ENCODE peak calls at places on chromosome 9, in five cellular contexts. One of them, this sample, is unnamed.

GRCh38 chr9:115524467-115525059 is 406.6 kb upstream of the TNC start:
- DNase-seq in neural crest cell: peak
- DNase-seq in HFFc6: peak
- DNase-seq in pancreas: no peak
- DNase-seq in PC-3: peak
- DNase-seq in this sample: no peak

GRCh38 chr9:18142964-18143363 is 331.0 kb upstream of the ADAMTSL1 start:
- DNase-seq in neural crest cell: no peak
- DNase-seq in HFFc6: no peak
- DNase-seq in pancreas: no peak
- DNase-seq in PC-3: peak
- DNase-seq in this sample: no peak

GRCh38 chr9:15606667-15607472 is 54.0 kb downstream of the CCDC171 start:
- DNase-seq in neural crest cell: peak
- DNase-seq in HFFc6: peak
- DNase-seq in pancreas: no peak
- DNase-seq in PC-3: peak
- DNase-seq in this sample: no peak

GRCh38 chr9:90900130-90900529 is 98.5 kb downstream of the SYK start:
- DNase-seq in neural crest cell: no peak
- DNase-seq in HFFc6: peak
- DNase-seq in pancreas: no peak
- DNase-seq in PC-3: no peak
- DNase-seq in this sample: no peak

GRCh38 chr9:93958121-93958874 is 3.1 kb upstream of the BARX1 start:
- DNase-seq in neural crest cell: no peak
- DNase-seq in HFFc6: no peak
- DNase-seq in pancreas: no peak
- DNase-seq in PC-3: no peak
- DNase-seq in this sample: no peak

GRCh38 chr9:35734096-35734495 is 1.6 kb downstream of the CREB3 start:
- DNase-seq in neural crest cell: no peak
- DNase-seq in HFFc6: peak
- DNase-seq in pancreas: no peak
- DNase-seq in PC-3: no peak
- DNase-seq in this sample: no peak

GRCh38 chr9:136307215-136307750 is 3.4 kb upstream of the CCDC187 start:
- DNase-seq in neural crest cell: no peak
- DNase-seq in HFFc6: no peak
- DNase-seq in pancreas: no peak
- DNase-seq in PC-3: no peak
- DNase-seq in this sample: no peak

GRCh38 chr9:114224247-114224610 is 68.9 kb downstream of the COL27A1 start:
- DNase-seq in neural crest cell: no peak
- DNase-seq in HFFc6: peak
- DNase-seq in pancreas: no peak
- DNase-seq in PC-3: peak
- DNase-seq in this sample: no peak

GRCh38 chr9:70031141-70031545 is 12.5 kb upstream of the MAMDC2 start:
- DNase-seq in neural crest cell: no peak
- DNase-seq in HFFc6: peak
- DNase-seq in pancreas: no peak
- DNase-seq in PC-3: peak
- DNase-seq in this sample: no peak

GRCh38 chr9:91896513-91897121 is 53.4 kb downstream of the ROR2 start:
- DNase-seq in neural crest cell: no peak
- DNase-seq in HFFc6: no peak
- DNase-seq in pancreas: peak
- DNase-seq in PC-3: no peak
- DNase-seq in this sample: no peak

GRCh38 chr9:115972362-115972761 is 181.2 kb upstream of the PAPPA start:
- DNase-seq in neural crest cell: no peak
- DNase-seq in HFFc6: no peak
- DNase-seq in pancreas: no peak
- DNase-seq in PC-3: peak
- DNase-seq in this sample: no peak

GRCh38 chr9:107784235-107784958 is 294.8 kb upstream of the KLF4 start:
- DNase-seq in neural crest cell: no peak
- DNase-seq in HFFc6: peak
- DNase-seq in pancreas: no peak
- DNase-seq in PC-3: no peak
- DNase-seq in this sample: no peak

GRCh38 chr9:125772740-125773139 is 25.6 kb downstream of the PBX3 start:
- DNase-seq in neural crest cell: no peak
- DNase-seq in HFFc6: no peak
- DNase-seq in pancreas: no peak
- DNase-seq in PC-3: no peak
- DNase-seq in this sample: no peak

GRCh38 chr9:87375397-87376073 is 122.1 kb upstream of the DAPK1 start:
- DNase-seq in neural crest cell: no peak
- DNase-seq in HFFc6: peak
- DNase-seq in pancreas: no peak
- DNase-seq in PC-3: no peak
- DNase-seq in this sample: no peak

GRCh38 chr9:137671721-137672120 is 52.9 kb downstream of the EHMT1 start:
- DNase-seq in neural crest cell: no peak
- DNase-seq in HFFc6: no peak
- DNase-seq in pancreas: no peak
- DNase-seq in PC-3: no peak
- DNase-seq in this sample: no peak

GRCh38 chr9:130763585-130764200 is 70.1 kb downstream of the EXOSC2 start:
- DNase-seq in neural crest cell: no peak
- DNase-seq in HFFc6: no peak
- DNase-seq in pancreas: no peak
- DNase-seq in PC-3: no peak
- DNase-seq in this sample: peak

GRCh38 chr9:123763910-123764588 is 165.9 kb downstream of the DENND1A start:
- DNase-seq in neural crest cell: no peak
- DNase-seq in HFFc6: peak
- DNase-seq in pancreas: no peak
- DNase-seq in PC-3: no peak
- DNase-seq in this sample: no peak

GRCh38 chr9:78821126-78821822 is 524.3 kb downstream of the PSAT1 start:
- DNase-seq in neural crest cell: no peak
- DNase-seq in HFFc6: peak
- DNase-seq in pancreas: no peak
- DNase-seq in PC-3: peak
- DNase-seq in this sample: no peak

GRCh38 chr9:136902259-136902821 is 16.0 kb downstream of the TRAF2 start:
- DNase-seq in neural crest cell: no peak
- DNase-seq in HFFc6: no peak
- DNase-seq in pancreas: peak
- DNase-seq in PC-3: peak
- DNase-seq in this sample: no peak

GRCh38 chr9:94287877-94288513 is 28.9 kb downstream of the ZNF169 start:
- DNase-seq in neural crest cell: no peak
- DNase-seq in HFFc6: no peak
- DNase-seq in pancreas: no peak
- DNase-seq in PC-3: no peak
- DNase-seq in this sample: no peak

GRCh38 chr9:97387504-97387886 is 24.4 kb upstream of the TDRD7 start:
- DNase-seq in neural crest cell: no peak
- DNase-seq in HFFc6: no peak
- DNase-seq in pancreas: no peak
- DNase-seq in PC-3: no peak
- DNase-seq in this sample: no peak

GRCh38 chr9:21513431-21513830 is 31.3 kb upstream of the IFNE start:
- DNase-seq in neural crest cell: no peak
- DNase-seq in HFFc6: no peak
- DNase-seq in pancreas: no peak
- DNase-seq in PC-3: no peak
- DNase-seq in this sample: no peak

GRCh38 chr9:12351293-12351852 is 341.8 kb upstream of the TYRP1 start:
- DNase-seq in neural crest cell: no peak
- DNase-seq in HFFc6: no peak
- DNase-seq in pancreas: no peak
- DNase-seq in PC-3: no peak
- DNase-seq in this sample: no peak

GRCh38 chr9:97856857-97857602 is 4.0 kb downstream of the FOXE1 start:
- DNase-seq in neural crest cell: no peak
- DNase-seq in HFFc6: no peak
- DNase-seq in pancreas: no peak
- DNase-seq in PC-3: no peak
- DNase-seq in this sample: peak

GRCh38 chr9:26460624-26461023 is 432.0 kb downstream of the CAAP1 start:
- DNase-seq in neural crest cell: no peak
- DNase-seq in HFFc6: no peak
- DNase-seq in pancreas: no peak
- DNase-seq in PC-3: no peak
- DNase-seq in this sample: no peak

GRCh38 chr9:26462751-26463150 is 429.9 kb downstream of the CAAP1 start:
- DNase-seq in neural crest cell: no peak
- DNase-seq in HFFc6: no peak
- DNase-seq in pancreas: no peak
- DNase-seq in PC-3: no peak
- DNase-seq in this sample: no peak

GRCh38 chr9:26459959-26460358 is 432.6 kb downstream of the CAAP1 start:
- DNase-seq in neural crest cell: no peak
- DNase-seq in HFFc6: no peak
- DNase-seq in pancreas: no peak
- DNase-seq in PC-3: no peak
- DNase-seq in this sample: no peak

GRCh38 chr9:26462213-26462612 is 430.4 kb downstream of the CAAP1 start:
- DNase-seq in neural crest cell: no peak
- DNase-seq in HFFc6: no peak
- DNase-seq in pancreas: no peak
- DNase-seq in PC-3: peak
- DNase-seq in this sample: no peak

DNA sequence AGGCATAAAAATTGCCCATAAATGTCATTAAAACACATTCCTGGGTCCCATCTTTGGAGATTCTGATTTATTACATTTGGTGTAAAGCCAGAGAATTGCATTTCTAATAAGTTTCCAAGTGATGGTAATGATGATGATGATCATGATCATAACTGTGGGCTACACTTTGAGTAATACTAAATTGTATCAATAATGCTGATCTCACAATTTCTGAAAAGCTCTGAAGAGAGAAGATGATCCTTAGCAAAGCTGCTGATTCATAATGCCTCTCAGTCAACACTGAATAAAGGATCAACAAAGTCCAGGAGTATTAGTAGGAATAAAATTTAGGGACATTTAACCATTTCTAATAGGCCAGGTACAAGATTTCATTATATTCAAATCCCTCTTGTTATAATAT is 434.5 kb downstream of the CAAP1 start:
- DNase-seq in neural crest cell: no peak
- DNase-seq in HFFc6: no peak
- DNase-seq in pancreas: no peak
- DNase-seq in PC-3: no peak
- DNase-seq in this sample: no peak
- TF ChIP-seq CTCF in neural crest cell: no peak
- TF ChIP-seq CTCF in HFFc6: no peak
- TF ChIP-seq CTCF in pancreas: no peak
- TF ChIP-seq CTCF in PC-3: no peak
- TF ChIP-seq CTCF in this sample: no peak

GRCh38 chr9:128825923-128826702 is 3.5 kb downstream of the SPOUT1 start:
- DNase-seq in neural crest cell: no peak
- DNase-seq in HFFc6: no peak
- DNase-seq in pancreas: no peak
- DNase-seq in PC-3: no peak
- DNase-seq in this sample: no peak

GRCh38 chr9:128823903-128824406 is 5.6 kb downstream of the SPOUT1 start:
- DNase-seq in neural crest cell: no peak
- DNase-seq in HFFc6: no peak
- DNase-seq in pancreas: no peak
- DNase-seq in PC-3: no peak
- DNase-seq in this sample: no peak

GRCh38 chr9:128823362-128823902 is 5.1 kb downstream of the ENDOG start:
- DNase-seq in neural crest cell: no peak
- DNase-seq in HFFc6: no peak
- DNase-seq in pancreas: no peak
- DNase-seq in PC-3: no peak
- DNase-seq in this sample: no peak

GRCh38 chr9:128822407-128823042 is 4.2 kb downstream of the ENDOG start:
- DNase-seq in neural crest cell: no peak
- DNase-seq in HFFc6: no peak
- DNase-seq in pancreas: no peak
- DNase-seq in PC-3: no peak
- DNase-seq in this sample: no peak

DNA sequence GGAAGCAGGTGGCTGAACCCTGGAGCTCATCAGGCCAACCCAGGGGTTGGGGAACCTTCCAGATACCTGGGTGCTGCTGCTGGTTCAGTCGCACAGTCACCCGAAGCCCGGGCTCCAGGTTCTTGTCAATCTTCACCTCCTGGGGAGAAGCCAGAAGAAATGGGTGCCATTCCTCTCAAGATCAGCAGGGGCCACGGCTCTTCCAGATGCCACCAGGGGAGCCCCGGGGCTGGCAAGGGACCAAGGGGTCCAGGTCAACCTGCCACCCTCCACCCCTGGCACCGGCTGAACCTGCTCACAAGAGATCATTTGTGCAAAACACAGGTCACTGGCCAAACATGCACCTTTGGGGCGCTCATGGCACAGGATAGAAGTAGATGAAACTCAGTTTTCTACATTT is 4.7 kb downstream of the SPOUT1 start:
- DNase-seq in neural crest cell: no peak
- DNase-seq in HFFc6: no peak
- DNase-seq in pancreas: no peak
- DNase-seq in PC-3: no peak
- DNase-seq in this sample: no peak
- TF ChIP-seq CTCF in neural crest cell: no peak
- TF ChIP-seq CTCF in HFFc6: no peak
- TF ChIP-seq CTCF in pancreas: no peak
- TF ChIP-seq CTCF in PC-3: no peak
- TF ChIP-seq CTCF in this sample: no peak

GRCh38 chr9:13688990-13689600 is 409.6 kb upstream of the MPDZ start:
- DNase-seq in neural crest cell: no peak
- DNase-seq in HFFc6: no peak
- DNase-seq in pancreas: no peak
- DNase-seq in PC-3: peak
- DNase-seq in this sample: no peak
- TF ChIP-seq CTCF in neural crest cell: peak
- TF ChIP-seq CTCF in HFFc6: peak
- TF ChIP-seq CTCF in pancreas: no peak
- TF ChIP-seq CTCF in PC-3: peak
- TF ChIP-seq CTCF in this sample: peak

DNA sequence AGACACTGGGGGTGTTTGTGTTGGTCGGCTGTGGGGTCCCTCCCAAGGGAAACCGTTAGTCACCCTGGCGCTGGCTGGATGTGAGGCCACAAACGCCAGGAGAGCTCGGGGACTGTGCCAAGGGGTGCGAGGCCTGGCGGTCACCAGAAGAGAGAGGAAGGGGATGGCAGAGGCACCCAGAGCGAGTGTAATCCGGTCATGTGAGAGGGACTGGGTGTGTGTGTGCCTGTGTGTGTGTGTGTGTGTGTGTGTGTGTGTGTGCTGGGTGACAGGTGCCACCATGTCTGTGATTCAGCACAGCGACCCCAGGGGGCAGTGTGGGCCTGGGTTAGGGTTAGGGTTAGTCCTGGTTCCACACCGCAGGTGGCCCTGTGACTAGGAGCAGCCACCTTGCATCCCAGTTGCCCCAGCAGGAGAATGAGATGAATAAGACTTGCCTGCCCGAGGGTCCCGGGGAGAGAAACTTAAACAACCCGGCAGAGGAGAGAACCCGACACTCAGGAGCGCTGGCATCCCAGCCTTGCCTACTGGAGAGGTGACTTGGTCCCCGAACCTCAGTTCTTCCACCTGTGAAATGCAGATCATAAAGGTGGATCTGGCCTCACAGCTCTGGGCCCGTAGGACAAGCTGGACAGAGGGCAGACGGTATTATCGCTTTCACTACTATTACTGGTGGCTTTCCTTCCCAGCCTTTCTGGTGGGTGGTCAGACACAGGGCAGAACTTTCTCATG is 1.4 kb upstream of the ADAMTSL2 start:
- DNase-seq in neural crest cell: peak
- DNase-seq in HFFc6: peak
- DNase-seq in pancreas: no peak
- DNase-seq in PC-3: peak
- DNase-seq in this sample: no peak
- TF ChIP-seq CTCF in neural crest cell: peak
- TF ChIP-seq CTCF in HFFc6: peak
- TF ChIP-seq CTCF in pancreas: no peak
- TF ChIP-seq CTCF in PC-3: peak
- TF ChIP-seq CTCF in this sample: peak